ENCODE peak calls at places on chromosome X, in five cellular contexts. One of them, this sample, is unnamed.
A peak's percentile ranks its signal among the peaks of the same experiment; 100 is the strongest.

GRCh38 chrX:69149466-69150293 is 15.6 kb downstream of the PJA1 start:
- DNase-seq in HepG2: no peak
- DNase-seq in K562: no peak
- DNase-seq in SK-N-SH: peak; percentile 9
- DNase-seq in GM12878: no peak
- DNase-seq in this sample: no peak

GRCh38 chrX:134026732-134027311 is 41.4 kb upstream of the GPC3 start:
- DNase-seq in K562: peak; percentile 10
- DNase-seq in SK-N-SH: peak; percentile 31
- DNase-seq in HepG2: peak; percentile 84
- DNase-seq in GM12878: no peak
- DNase-seq in this sample: peak; percentile 73

GRCh38 chrX:107726809-107727534 is 48.6 kb downstream of the TSC22D3 start:
- DNase-seq in K562: peak; percentile 17
- DNase-seq in HepG2: peak; percentile 12
- DNase-seq in SK-N-SH: no peak
- DNase-seq in GM12878: no peak
- DNase-seq in this sample: no peak

GRCh38 chrX:151030845-151031244 is 47.7 kb downstream of the HMGB3 start:
- DNase-seq in SK-N-SH: no peak
- DNase-seq in HepG2: no peak
- DNase-seq in GM12878: no peak
- DNase-seq in K562: no peak
- DNase-seq in this sample: no peak

GRCh38 chrX:20531667-20532066 is 265.0 kb upstream of the RPS6KA3 start:
- DNase-seq in SK-N-SH: no peak
- DNase-seq in GM12878: no peak
- DNase-seq in HepG2: no peak
- DNase-seq in K562: no peak
- DNase-seq in this sample: no peak

GRCh38 chrX:141278306-141278705 is 36.0 kb upstream of the SPANXC start:
- DNase-seq in SK-N-SH: peak; percentile 38
- DNase-seq in GM12878: no peak
- DNase-seq in HepG2: peak; percentile 0
- DNase-seq in K562: peak; percentile 6
- DNase-seq in this sample: peak; percentile 24

GRCh38 chrX:38271154-38271716 is 50.6 kb upstream of the SRPX start:
- DNase-seq in K562: no peak
- DNase-seq in SK-N-SH: no peak
- DNase-seq in GM12878: peak; percentile 59
- DNase-seq in HepG2: no peak
- DNase-seq in this sample: no peak

GRCh38 chrX:153340111-153340510 is 6.2 kb downstream of the ZNF275 start:
- DNase-seq in K562: peak; percentile 28
- DNase-seq in HepG2: no peak
- DNase-seq in GM12878: no peak
- DNase-seq in SK-N-SH: no peak
- DNase-seq in this sample: peak; percentile 6

GRCh38 chrX:47879447-47879846 is 42.7 kb downstream of the ZNF81 start:
- DNase-seq in GM12878: no peak
- DNase-seq in K562: no peak
- DNase-seq in HepG2: no peak
- DNase-seq in SK-N-SH: no peak
- DNase-seq in this sample: no peak

GRCh38 chrX:141989802-141990201 is 86.1 kb downstream of the MAGEC1 start:
- DNase-seq in K562: no peak
- DNase-seq in SK-N-SH: no peak
- DNase-seq in HepG2: no peak
- DNase-seq in GM12878: no peak
- DNase-seq in this sample: no peak

GRCh38 chrX:3697701-3698279 is 15.7 kb downstream of the PRKX start:
- DNase-seq in SK-N-SH: no peak
- DNase-seq in GM12878: no peak
- DNase-seq in K562: no peak
- DNase-seq in HepG2: no peak
- DNase-seq in this sample: no peak

GRCh38 chrX:106933538-106933961 is 13.3 kb downstream of the CLDN2 start:
- DNase-seq in K562: no peak
- DNase-seq in HepG2: peak; percentile 89
- DNase-seq in GM12878: no peak
- DNase-seq in SK-N-SH: peak; percentile 19
- DNase-seq in this sample: no peak

GRCh38 chrX:25427873-25428555 is 412.2 kb upstream of the ARX start:
- DNase-seq in K562: no peak
- DNase-seq in SK-N-SH: no peak
- DNase-seq in GM12878: no peak
- DNase-seq in HepG2: no peak
- DNase-seq in this sample: no peak

GRCh38 chrX:110698696-110699095 is 96.9 kb downstream of the CHRDL1 start:
- DNase-seq in K562: no peak
- DNase-seq in GM12878: no peak
- DNase-seq in HepG2: no peak
- DNase-seq in SK-N-SH: no peak
- DNase-seq in this sample: no peak

GRCh38 chrX:53456254-53456653 is 22.1 kb upstream of the HSD17B10 start:
- DNase-seq in GM12878: no peak
- DNase-seq in SK-N-SH: no peak
- DNase-seq in HepG2: no peak
- DNase-seq in K562: no peak
- DNase-seq in this sample: no peak

GRCh38 chrX:3549442-3549875 is 164.0 kb downstream of the PRKX start:
- DNase-seq in HepG2: no peak
- DNase-seq in SK-N-SH: peak; percentile 15
- DNase-seq in K562: no peak
- DNase-seq in GM12878: no peak
- DNase-seq in this sample: peak; percentile 16

GRCh38 chrX:69015156-69015555 is 150.1 kb downstream of the PJA1 start:
- DNase-seq in HepG2: no peak
- DNase-seq in K562: no peak
- DNase-seq in GM12878: no peak
- DNase-seq in SK-N-SH: no peak
- DNase-seq in this sample: no peak

GRCh38 chrX:150508461-150509367 is 59.7 kb upstream of the MTM1 start:
- DNase-seq in K562: no peak
- DNase-seq in HepG2: no peak
- DNase-seq in GM12878: no peak
- DNase-seq in SK-N-SH: no peak
- DNase-seq in this sample: no peak

GRCh38 chrX:65587616-65588526 is 53.3 kb upstream of the LAS1L start:
- DNase-seq in K562: peak; percentile 66
- DNase-seq in HepG2: no peak
- DNase-seq in GM12878: no peak
- DNase-seq in SK-N-SH: no peak
- DNase-seq in this sample: no peak

GRCh38 chrX:118497180-118497814 is 1.7 kb downstream of the DOCK11 start:
- DNase-seq in SK-N-SH: no peak
- DNase-seq in HepG2: peak; percentile 20
- DNase-seq in K562: no peak
- DNase-seq in GM12878: no peak
- DNase-seq in this sample: no peak

GRCh38 chrX:45191820-45192409 is 8.8 kb downstream of the DIPK2B start:
- DNase-seq in SK-N-SH: no peak
- DNase-seq in GM12878: no peak
- DNase-seq in HepG2: no peak
- DNase-seq in K562: no peak
- DNase-seq in this sample: no peak

GRCh38 chrX:150767475-150768131 is 74.4 kb downstream of the MTMR1 start:
- DNase-seq in SK-N-SH: no peak
- DNase-seq in K562: peak; percentile 50
- DNase-seq in GM12878: no peak
- DNase-seq in HepG2: no peak
- DNase-seq in this sample: no peak

GRCh38 chrX:65925592-65925991 is 114.3 kb downstream of the VSIG4 start:
- DNase-seq in GM12878: no peak
- DNase-seq in HepG2: no peak
- DNase-seq in SK-N-SH: no peak
- DNase-seq in K562: no peak
- DNase-seq in this sample: no peak

GRCh38 chrX:20459410-20460350 is 193.0 kb upstream of the RPS6KA3 start:
- DNase-seq in K562: no peak
- DNase-seq in SK-N-SH: no peak
- DNase-seq in GM12878: no peak
- DNase-seq in HepG2: no peak
- DNase-seq in this sample: no peak

GRCh38 chrX:65750674-65751469 is 83.4 kb downstream of the MSN start:
- DNase-seq in HepG2: no peak
- DNase-seq in GM12878: peak; percentile 65
- DNase-seq in K562: no peak
- DNase-seq in SK-N-SH: no peak
- DNase-seq in this sample: no peak

GRCh38 chrX:46376246-46376885 is 168.9 kb downstream of the ZNF674 start:
- DNase-seq in SK-N-SH: no peak
- DNase-seq in HepG2: peak; percentile 57
- DNase-seq in GM12878: no peak
- DNase-seq in K562: no peak
- DNase-seq in this sample: peak; percentile 22

GRCh38 chrX:75642811-75643361 is 120.0 kb upstream of the ZDHHC15 start:
- DNase-seq in HepG2: no peak
- DNase-seq in GM12878: no peak
- DNase-seq in SK-N-SH: no peak
- DNase-seq in K562: no peak
- DNase-seq in this sample: no peak

GRCh38 chrX:82335772-82336171 is 1133.9 kb downstream of the SH3BGRL start:
- DNase-seq in HepG2: no peak
- DNase-seq in K562: no peak
- DNase-seq in GM12878: no peak
- DNase-seq in SK-N-SH: no peak
- DNase-seq in this sample: no peak

GRCh38 chrX:47311857-47312774 is 58.3 kb upstream of the ZNF157 start:
- DNase-seq in K562: peak; percentile 43
- DNase-seq in HepG2: peak; percentile 45
- DNase-seq in GM12878: no peak
- DNase-seq in SK-N-SH: peak; percentile 44
- DNase-seq in this sample: peak; percentile 76

GRCh38 chrX:67654301-67654700 is 110.5 kb downstream of the AR start:
- DNase-seq in SK-N-SH: no peak
- DNase-seq in K562: no peak
- DNase-seq in GM12878: no peak
- DNase-seq in HepG2: no peak
- DNase-seq in this sample: no peak

GRCh38 chrX:51803833-51804232 is 60.6 kb downstream of the GSPT2 start:
- DNase-seq in GM12878: no peak
- DNase-seq in K562: no peak
- DNase-seq in HepG2: no peak
- DNase-seq in SK-N-SH: no peak
- DNase-seq in this sample: no peak

GRCh38 chrX:41720125-41720780 is 3.7 kb upstream of the GPR82 start:
- DNase-seq in GM12878: peak; percentile 51
- DNase-seq in SK-N-SH: no peak
- DNase-seq in HepG2: no peak
- DNase-seq in K562: no peak
- DNase-seq in this sample: no peak

DNA sequence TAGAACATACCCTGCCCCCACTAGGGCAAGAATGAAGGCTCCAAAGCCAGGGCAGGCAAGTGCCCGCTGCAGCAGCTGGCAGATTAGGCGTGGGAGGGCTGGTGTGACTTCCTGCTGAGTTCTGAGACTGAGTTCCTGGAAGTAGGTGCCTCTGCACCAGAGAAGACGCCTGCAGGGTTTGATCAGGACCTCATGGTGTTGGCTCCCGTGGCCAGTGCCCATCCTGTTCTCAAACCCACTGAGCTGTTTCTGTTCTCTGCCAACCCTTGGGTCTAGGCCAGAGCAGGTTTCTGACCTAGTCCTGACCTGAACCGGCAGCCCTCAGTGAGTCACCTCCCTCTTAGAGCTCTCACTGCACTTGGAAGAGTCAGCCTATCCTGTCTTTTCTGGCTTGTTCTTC is 220.7 kb downstream of the HS6ST2 start:
- DNase-seq in SK-N-SH: no peak
- DNase-seq in K562: no peak
- DNase-seq in GM12878: no peak
- DNase-seq in HepG2: no peak
- DNase-seq in this sample: no peak
- TF ChIP-seq FOXM1 in SK-N-SH: no peak
- TF ChIP-seq FOXM1 in K562: no peak
- TF ChIP-seq FOXM1 in GM12878: no peak
- TF ChIP-seq FOXM1 in HepG2: no peak
- TF ChIP-seq FOXM1 in this sample: no peak

GRCh38 chrX:11188664-11189063 is 77.5 kb downstream of the HCCS start:
- DNase-seq in HepG2: no peak
- DNase-seq in K562: no peak
- DNase-seq in SK-N-SH: no peak
- DNase-seq in GM12878: no peak
- DNase-seq in this sample: no peak
- TF ChIP-seq FOXM1 in HepG2: no peak
- TF ChIP-seq FOXM1 in K562: no peak
- TF ChIP-seq FOXM1 in SK-N-SH: no peak
- TF ChIP-seq FOXM1 in GM12878: no peak
- TF ChIP-seq FOXM1 in this sample: no peak

GRCh38 chrX:28127662-28128061 is 146.4 kb upstream of the DCAF8L1 start:
- DNase-seq in HepG2: no peak
- DNase-seq in GM12878: no peak
- DNase-seq in K562: no peak
- DNase-seq in SK-N-SH: no peak
- DNase-seq in this sample: no peak
- TF ChIP-seq FOXM1 in HepG2: no peak
- TF ChIP-seq FOXM1 in GM12878: no peak
- TF ChIP-seq FOXM1 in K562: no peak
- TF ChIP-seq FOXM1 in SK-N-SH: no peak
- TF ChIP-seq FOXM1 in this sample: no peak

GRCh38 chrX:112867570-112867969 is 26.9 kb upstream of the AMOT start:
- DNase-seq in K562: peak; percentile 3
- DNase-seq in HepG2: no peak
- DNase-seq in GM12878: no peak
- DNase-seq in SK-N-SH: no peak
- DNase-seq in this sample: peak; percentile 51

GRCh38 chrX:112863850-112864249 is 23.2 kb upstream of the AMOT start:
- DNase-seq in GM12878: no peak
- DNase-seq in HepG2: no peak
- DNase-seq in SK-N-SH: no peak
- DNase-seq in K562: no peak
- DNase-seq in this sample: no peak

GRCh38 chrX:112868586-112868985 is 28.0 kb upstream of the AMOT start:
- DNase-seq in K562: no peak
- DNase-seq in GM12878: no peak
- DNase-seq in HepG2: no peak
- DNase-seq in SK-N-SH: no peak
- DNase-seq in this sample: no peak

GRCh38 chrX:112866175-112866574 is 25.5 kb upstream of the AMOT start:
- DNase-seq in K562: no peak
- DNase-seq in SK-N-SH: no peak
- DNase-seq in HepG2: no peak
- DNase-seq in GM12878: no peak
- DNase-seq in this sample: no peak

DNA sequence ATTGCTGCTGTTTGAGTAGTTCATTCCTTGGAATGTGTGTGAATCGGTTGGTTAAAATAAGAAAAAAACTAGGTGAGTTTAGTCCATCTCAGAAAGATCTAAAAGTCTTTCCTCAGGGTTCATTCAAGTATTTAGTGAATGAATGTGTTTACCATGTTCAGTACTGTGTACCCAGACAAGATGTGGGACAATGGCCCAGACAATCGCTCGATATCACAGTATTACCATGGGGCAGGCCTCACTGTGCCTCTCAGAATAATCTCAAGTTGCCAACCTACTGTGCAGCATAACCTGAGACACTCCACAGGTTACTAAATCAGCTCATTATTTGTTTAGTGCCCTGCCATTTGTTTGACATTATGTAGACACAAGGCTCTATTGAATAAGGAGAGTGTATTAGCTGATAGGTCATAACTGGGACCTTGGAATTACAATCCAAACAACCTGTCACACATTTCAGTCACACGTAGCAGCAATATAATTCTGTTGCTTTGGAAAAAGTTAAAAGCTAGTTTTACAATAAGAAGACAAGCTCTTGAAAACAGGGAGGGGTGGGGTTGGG is 24.9 kb upstream of the AMOT start:
- DNase-seq in SK-N-SH: no peak
- DNase-seq in HepG2: no peak
- DNase-seq in K562: no peak
- DNase-seq in GM12878: no peak
- DNase-seq in this sample: no peak
- TF ChIP-seq FOXM1 in SK-N-SH: no peak
- TF ChIP-seq FOXM1 in HepG2: no peak
- TF ChIP-seq FOXM1 in K562: no peak
- TF ChIP-seq FOXM1 in GM12878: no peak
- TF ChIP-seq FOXM1 in this sample: no peak

This sample was measured in HEK293T.